ENCODE peak calls at places on chromosomes 13 and 19, in four cellular contexts. One of them, this sample, is unnamed.

GRCh38 chr19:51138549-51138979 is 3.5 kb upstream of the SIGLEC7 start:
- DNase-seq in CD8-positive, alpha-beta T cell: no peak
- DNase-seq in neural crest cell: no peak
- DNase-seq in PC-3: no peak
- DNase-seq in this sample: no peak

GRCh38 chr19:36488118-36488815 is 1.1 kb downstream of the ZNF566 start:
- DNase-seq in neural crest cell: no peak
- DNase-seq in CD8-positive, alpha-beta T cell: no peak
- DNase-seq in PC-3: no peak
- DNase-seq in this sample: no peak

GRCh38 chr13:39410089-39410901 is 192.7 kb downstream of the LHFPL6 start:
- DNase-seq in PC-3: no peak
- DNase-seq in neural crest cell: no peak
- DNase-seq in CD8-positive, alpha-beta T cell: no peak
- DNase-seq in this sample: no peak

GRCh38 chr13:90008707-90009149 is 1338.8 kb upstream of the MIR17HG start:
- DNase-seq in PC-3: no peak
- DNase-seq in neural crest cell: no peak
- DNase-seq in CD8-positive, alpha-beta T cell: no peak
- DNase-seq in this sample: no peak

GRCh38 chr13:80881495-80882482 is 540.9 kb upstream of the SPRY2 start:
- DNase-seq in neural crest cell: no peak
- DNase-seq in CD8-positive, alpha-beta T cell: no peak
- DNase-seq in PC-3: peak
- DNase-seq in this sample: no peak

GRCh38 chr19:32647361-32647760 is 27.6 kb downstream of the ANKRD27 start:
- DNase-seq in PC-3: no peak
- DNase-seq in neural crest cell: no peak
- DNase-seq in CD8-positive, alpha-beta T cell: no peak
- DNase-seq in this sample: no peak

GRCh38 chr13:108357228-108357627 is 87.7 kb downstream of the TNFSF13B start:
- DNase-seq in CD8-positive, alpha-beta T cell: no peak
- DNase-seq in PC-3: no peak
- DNase-seq in neural crest cell: no peak
- DNase-seq in this sample: no peak

GRCh38 chr19:58563034-58563573 is 4.7 kb upstream of the UBE2M start:
- DNase-seq in neural crest cell: no peak
- DNase-seq in PC-3: no peak
- DNase-seq in CD8-positive, alpha-beta T cell: no peak
- DNase-seq in this sample: peak

GRCh38 chr19:49492573-49493411 is 3.4 kb upstream of the RPS11 start:
- DNase-seq in CD8-positive, alpha-beta T cell: no peak
- DNase-seq in PC-3: peak
- DNase-seq in neural crest cell: no peak
- DNase-seq in this sample: no peak

DNA sequence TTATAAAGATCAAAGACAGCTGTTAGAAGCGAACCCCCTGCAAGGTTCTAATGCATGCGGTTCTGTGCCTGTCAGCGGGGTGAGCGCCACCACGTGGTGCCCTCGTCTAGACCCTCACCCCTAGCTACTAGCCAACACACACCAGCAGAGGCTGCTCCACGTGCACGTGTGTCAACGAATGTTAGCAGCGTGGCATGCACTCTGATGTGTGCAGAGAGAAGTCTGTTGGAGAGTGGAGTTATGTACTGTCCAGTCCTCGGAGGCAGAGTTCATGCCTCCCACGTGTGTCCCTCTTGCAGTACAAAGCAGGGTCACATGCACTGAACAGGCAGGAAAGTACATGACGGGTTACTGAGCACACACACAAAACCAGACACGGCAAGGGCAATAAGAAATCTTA is 75.0 kb upstream of the SLC15A1 start:
- DNase-seq in PC-3: no peak
- DNase-seq in CD8-positive, alpha-beta T cell: no peak
- DNase-seq in neural crest cell: no peak
- DNase-seq in this sample: peak
- TF ChIP-seq CTCF in PC-3: no peak
- TF ChIP-seq CTCF in CD8-positive, alpha-beta T cell: no peak
- TF ChIP-seq CTCF in neural crest cell: no peak
- TF ChIP-seq CTCF in this sample: no peak

GRCh38 chr19:400976-401835 is 7.7 kb downstream of the C2CD4C start:
- DNase-seq in PC-3: no peak
- DNase-seq in neural crest cell: no peak
- DNase-seq in CD8-positive, alpha-beta T cell: no peak
- DNase-seq in this sample: no peak

GRCh38 chr19:402786-403185 is 6.2 kb downstream of the C2CD4C start:
- DNase-seq in CD8-positive, alpha-beta T cell: no peak
- DNase-seq in PC-3: no peak
- DNase-seq in neural crest cell: no peak
- DNase-seq in this sample: no peak

GRCh38 chr19:403221-404036 is 5.5 kb downstream of the C2CD4C start:
- DNase-seq in CD8-positive, alpha-beta T cell: no peak
- DNase-seq in PC-3: no peak
- DNase-seq in neural crest cell: no peak
- DNase-seq in this sample: no peak

GRCh38 chr19:399370-399769 is 9.6 kb downstream of the C2CD4C start:
- DNase-seq in PC-3: no peak
- DNase-seq in neural crest cell: no peak
- DNase-seq in CD8-positive, alpha-beta T cell: no peak
- DNase-seq in this sample: no peak

DNA sequence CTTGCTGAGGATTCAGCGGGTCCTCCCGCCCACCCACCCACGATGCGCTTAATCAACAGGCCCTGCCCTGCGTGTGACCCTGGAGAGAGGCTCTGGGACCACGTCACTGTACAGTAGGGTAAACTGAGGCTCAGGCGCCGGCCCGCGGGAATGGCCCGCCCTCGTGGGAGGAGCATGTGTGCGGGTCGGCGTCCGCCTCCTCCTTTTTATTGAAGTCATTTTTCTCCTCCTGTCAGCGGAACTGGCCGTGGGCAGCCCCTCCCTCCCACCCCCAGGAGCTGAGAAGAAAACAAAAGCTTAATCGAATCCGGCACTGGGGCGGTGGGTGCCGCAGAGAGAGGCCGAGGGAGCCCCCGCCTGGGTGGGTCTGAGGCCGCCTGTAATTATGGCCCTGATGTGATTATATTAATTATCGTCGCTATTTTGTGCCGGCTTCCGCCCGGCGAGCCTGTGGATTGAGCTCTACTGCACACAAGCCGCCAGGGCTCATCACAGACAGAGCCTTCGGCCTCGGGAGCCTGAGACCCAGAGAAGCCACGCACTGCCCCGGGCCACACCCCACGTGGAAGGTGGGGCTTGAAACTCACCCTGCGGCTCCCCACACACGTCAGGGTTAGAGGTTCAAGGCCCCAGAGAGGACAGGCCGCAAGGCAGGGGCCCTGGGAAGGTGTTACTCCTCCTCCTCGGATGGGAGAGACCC is 7.0 kb downstream of the C2CD4C start:
- DNase-seq in CD8-positive, alpha-beta T cell: no peak
- DNase-seq in neural crest cell: no peak
- DNase-seq in PC-3: no peak
- DNase-seq in this sample: no peak
- TF ChIP-seq CTCF in CD8-positive, alpha-beta T cell: no peak
- TF ChIP-seq CTCF in neural crest cell: no peak
- TF ChIP-seq CTCF in PC-3: no peak
- TF ChIP-seq CTCF in this sample: no peak

DNA sequence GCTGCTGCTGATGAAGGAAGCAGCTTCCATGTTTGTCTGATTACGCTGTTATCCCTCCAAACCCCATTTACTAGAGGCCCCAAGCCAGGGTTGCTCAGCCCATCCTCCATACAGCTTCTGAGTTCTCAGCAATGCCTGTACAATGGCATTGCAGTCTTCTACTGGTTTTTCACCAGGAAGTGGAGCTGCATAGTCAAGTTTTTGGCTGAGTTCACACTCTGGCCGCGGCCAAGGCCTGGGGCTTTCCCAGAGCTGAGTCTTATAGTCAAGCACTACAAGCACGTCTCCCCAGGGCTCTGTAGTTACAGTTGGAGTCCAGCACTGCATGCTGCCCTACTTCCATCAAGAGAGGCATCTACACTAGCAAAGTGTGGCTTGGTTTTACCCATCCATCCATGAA is 182.5 kb downstream of the POU4F1 start:
- DNase-seq in PC-3: no peak
- DNase-seq in neural crest cell: no peak
- DNase-seq in CD8-positive, alpha-beta T cell: no peak
- DNase-seq in this sample: no peak
- TF ChIP-seq CTCF in PC-3: no peak
- TF ChIP-seq CTCF in neural crest cell: no peak
- TF ChIP-seq CTCF in CD8-positive, alpha-beta T cell: no peak
- TF ChIP-seq CTCF in this sample: no peak

DNA sequence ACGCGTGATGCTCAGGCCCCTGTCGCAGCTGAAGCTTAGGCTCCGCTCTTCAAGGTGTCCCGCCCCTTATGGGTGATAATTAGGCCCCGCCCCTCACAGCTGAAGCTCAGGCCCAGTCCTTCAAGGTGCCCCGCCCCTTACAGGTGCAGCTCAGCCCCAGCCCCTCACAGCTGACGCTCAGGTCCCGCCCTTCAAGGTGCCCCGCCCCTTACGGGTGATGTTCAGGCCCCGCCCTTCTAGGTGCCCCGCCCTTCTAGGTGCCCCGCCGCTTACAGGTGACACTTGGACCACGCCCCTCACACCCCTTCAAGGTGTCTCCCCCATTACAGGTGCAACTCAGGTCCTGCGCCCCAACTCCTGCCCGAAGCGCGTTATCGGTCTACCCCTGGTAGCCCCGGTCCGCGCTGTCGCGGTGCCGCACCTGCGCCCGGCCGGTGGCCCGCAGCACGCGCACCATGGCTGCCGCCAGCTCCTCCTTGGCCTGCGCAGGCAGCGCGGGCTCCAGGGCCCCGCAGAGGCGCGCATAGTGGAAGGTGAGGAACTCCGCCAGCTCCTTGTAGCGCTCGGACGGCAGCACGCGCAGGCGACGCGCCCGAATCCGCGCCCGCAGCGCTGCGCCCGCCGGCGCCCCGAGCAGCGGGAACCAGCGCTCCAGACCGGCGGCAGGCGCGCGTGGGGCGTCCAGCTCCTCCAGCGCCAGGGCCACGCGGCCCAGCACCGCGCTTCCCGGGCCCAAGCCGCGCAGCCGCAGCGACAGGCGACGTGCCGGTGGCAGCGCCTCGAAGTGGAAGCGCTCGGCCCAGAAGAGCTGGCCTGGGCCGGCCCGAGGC is 7.3 kb downstream of the RASAL3 start:
- DNase-seq in CD8-positive, alpha-beta T cell: no peak
- DNase-seq in neural crest cell: no peak
- DNase-seq in PC-3: peak
- DNase-seq in this sample: no peak
- TF ChIP-seq CTCF in CD8-positive, alpha-beta T cell: no peak
- TF ChIP-seq CTCF in neural crest cell: no peak
- TF ChIP-seq CTCF in PC-3: no peak
- TF ChIP-seq CTCF in this sample: no peak

GRCh38 chr19:55676384-55676783 is 1.4 kb downstream of the EPN1 start:
- DNase-seq in neural crest cell: no peak
- DNase-seq in PC-3: peak
- DNase-seq in CD8-positive, alpha-beta T cell: no peak
- DNase-seq in this sample: no peak
- TF ChIP-seq CTCF in neural crest cell: no peak
- TF ChIP-seq CTCF in PC-3: peak
- TF ChIP-seq CTCF in CD8-positive, alpha-beta T cell: no peak
- TF ChIP-seq CTCF in this sample: no peak

DNA sequence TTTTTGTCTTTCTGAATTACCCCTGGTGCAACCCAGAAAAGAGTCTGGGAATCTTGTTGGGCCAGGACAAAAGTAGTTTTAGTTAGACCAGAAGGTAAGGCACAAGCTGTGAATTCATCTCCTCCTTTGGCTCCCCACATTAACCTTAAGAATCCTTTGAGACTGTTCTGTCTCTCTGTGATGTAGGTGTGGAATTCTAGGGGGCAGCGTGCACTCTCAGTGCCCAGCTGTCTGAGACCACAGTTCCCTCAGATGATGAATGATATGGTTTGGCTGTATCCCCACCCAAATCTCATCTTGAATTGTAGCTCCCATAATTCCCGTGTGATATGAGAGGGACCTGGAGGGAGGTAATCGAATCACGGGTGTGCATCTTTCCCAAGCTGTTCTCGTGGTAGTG is 43.9 kb downstream of the ZNF506 start:
- DNase-seq in CD8-positive, alpha-beta T cell: no peak
- DNase-seq in neural crest cell: no peak
- DNase-seq in PC-3: no peak
- DNase-seq in this sample: no peak
- TF ChIP-seq CTCF in CD8-positive, alpha-beta T cell: no peak
- TF ChIP-seq CTCF in neural crest cell: no peak
- TF ChIP-seq CTCF in PC-3: no peak
- TF ChIP-seq CTCF in this sample: no peak

GRCh38 chr13:48475230-48475629 is 57.6 kb downstream of the RCBTB2 start:
- DNase-seq in CD8-positive, alpha-beta T cell: no peak
- DNase-seq in PC-3: no peak
- DNase-seq in neural crest cell: no peak
- DNase-seq in this sample: no peak
- TF ChIP-seq CTCF in CD8-positive, alpha-beta T cell: no peak
- TF ChIP-seq CTCF in PC-3: no peak
- TF ChIP-seq CTCF in neural crest cell: no peak
- TF ChIP-seq CTCF in this sample: no peak

This sample was measured in endothelial cell.